ENCODE peak calls at places on chromosomes 13 and 19, in eight cellular contexts. D, L, P, Q, V, W, Y and M are unnamed samples. For H4K20me1, the result is how much of the 10 kb centered on the place peaks cover.

GRCh38 chr19:12983561-12984142 is 11.6 kb upstream of the NFIX start:
- DNase-seq in D (peak), L (peak), P (peak), Q (peak), V (peak), W (peak), Y (peak), M (peak)

GRCh38 chr13:37453246-37453645 is 145.3 kb downstream of the POSTN start:
- DNase-seq in D (no peak), L (no peak), P (no peak), Q (no peak), V (no peak), W (peak), Y (no peak), M (no peak)

GRCh38 chr13:49502954-49503353 is 7.2 kb downstream of the PHF11 start:
- DNase-seq in D (no peak), L (no peak), P (no peak), Q (no peak), V (no peak), W (peak), Y (no peak), M (no peak)

GRCh38 chr19:57816652-57817051 is 1.9 kb upstream of the ZNF552 start:
- DNase-seq in D (no peak), L (no peak), P (no peak), Q (no peak), V (peak), W (no peak), Y (no peak), M (no peak)

GRCh38 chr19:16559896-16560295 is 12.3 kb downstream of the SLC35E1 start:
- DNase-seq in D (no peak), L (no peak), P (no peak), Q (no peak), V (no peak), W (no peak), Y (no peak), M (no peak)

GRCh38 chr13:46575321-46575721 is 22.4 kb downstream of the LRCH1 start:
- DNase-seq in D (peak), L (no peak), P (no peak), Q (no peak), V (no peak), W (peak), Y (no peak), M (no peak)

GRCh38 chr13:71156550-71156949 is 710.5 kb downstream of the DACH1 start:
- DNase-seq in D (no peak), L (no peak), P (no peak), Q (no peak), V (no peak), W (no peak), Y (no peak), M (no peak)

GRCh38 chr19:48836089-48837017 is at the start of gene HSD17B14:
- DNase-seq in D (peak), L (peak), P (peak), Q (peak), V (peak), W (peak), Y (no peak), M (no peak)

GRCh38 chr13:61485128-61485765 is 69.6 kb upstream of the PCDH20 start:
- DNase-seq in D (no peak), L (no peak), P (no peak), Q (no peak), V (no peak), W (no peak), Y (no peak), M (no peak)

DNA sequence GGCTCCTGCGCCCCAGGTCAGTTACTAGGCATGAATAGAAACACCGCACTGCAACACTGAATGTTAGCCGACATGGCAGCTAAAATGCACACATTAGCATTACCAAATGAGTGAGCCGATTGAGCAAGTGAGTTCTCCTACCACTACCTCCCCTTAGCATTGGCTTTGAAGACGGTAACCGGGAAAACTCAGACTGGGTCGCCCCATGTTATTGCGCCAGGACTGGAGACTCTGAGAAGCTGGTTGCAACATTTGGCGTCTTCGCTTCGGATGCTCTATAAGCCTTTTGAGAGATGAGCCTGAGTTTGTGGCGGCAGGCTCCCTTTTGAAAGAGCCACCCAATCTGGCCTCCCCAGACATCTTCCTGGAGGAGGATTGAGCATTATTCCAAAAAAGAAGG is 68.5 kb upstream of the POMP start:
- DNase-seq in D (no peak), L (no peak), P (no peak), Q (no peak), V (no peak), W (no peak), Y (no peak), M (no peak)
- H4K20me1 ChIP-seq in D (under half), L (under half), P (under half), Q (under half), V (under half), W (under half), Y (under half), M (under half)

GRCh38 chr19:39126593-39127187 is 1.1 kb downstream of the PAK4 start:
- DNase-seq in D (peak), L (peak), P (peak), Q (no peak), V (no peak), W (peak), Y (no peak), M (no peak)
- TF ChIP-seq EZH2phosphoT487 in D (no peak), L (no peak), P (no peak), Q (no peak), V (no peak), W (no peak), Y (no peak), M (no peak)

DNA sequence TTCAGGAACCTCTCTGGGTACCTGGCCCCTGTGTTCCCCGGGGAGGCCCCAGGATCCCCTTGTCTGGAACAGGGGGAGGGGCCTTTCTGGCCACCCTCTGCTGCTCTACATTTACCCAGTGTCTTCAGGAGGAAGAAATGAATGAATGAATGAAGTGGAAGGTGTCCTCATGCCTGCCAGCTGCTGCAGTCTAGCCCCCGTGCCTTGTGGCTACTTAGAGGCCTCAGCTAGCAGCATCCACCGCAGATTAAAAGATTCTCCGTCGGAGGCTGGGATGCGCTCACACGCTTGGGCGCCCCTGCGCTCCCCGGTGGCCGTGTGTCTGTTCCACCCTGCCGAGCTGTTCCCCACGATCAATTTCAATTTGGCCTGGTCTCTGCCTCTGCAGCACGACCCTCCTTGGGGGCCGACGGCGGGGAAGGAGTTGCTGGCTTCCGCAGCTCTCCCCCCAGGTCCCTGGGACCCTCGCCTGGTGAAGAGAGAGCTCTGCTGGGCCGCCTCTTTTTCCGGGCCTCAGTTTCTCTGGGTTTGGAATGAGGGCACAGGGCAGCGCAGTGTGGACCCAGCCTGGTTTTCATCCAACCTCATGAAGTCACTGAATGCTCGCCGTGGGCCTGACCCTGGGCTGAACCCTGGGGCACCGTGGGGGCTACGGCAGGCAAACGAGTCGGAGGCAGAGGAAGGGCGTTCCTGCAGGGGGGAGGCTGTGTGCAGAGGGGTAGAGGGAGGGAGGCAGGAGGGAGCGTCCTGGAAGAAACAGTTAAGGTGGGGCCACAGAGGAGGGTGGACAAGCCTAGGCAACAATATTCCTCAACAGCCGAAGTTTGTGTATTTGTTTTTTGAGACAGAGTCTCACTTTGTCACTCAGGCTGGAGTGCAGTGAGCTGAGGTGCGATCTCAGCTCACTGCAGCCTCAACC is 28.3 kb downstream of the EFNA2 start:
- DNase-seq in D (no peak), L (no peak), P (no peak), Q (no peak), V (no peak), W (no peak), Y (no peak), M (no peak)
- H3K4me3 ChIP-seq in D (no peak), L (no peak), P (no peak), Q (no peak), V (no peak), W (no peak), Y (no peak), M (no peak)

DNA sequence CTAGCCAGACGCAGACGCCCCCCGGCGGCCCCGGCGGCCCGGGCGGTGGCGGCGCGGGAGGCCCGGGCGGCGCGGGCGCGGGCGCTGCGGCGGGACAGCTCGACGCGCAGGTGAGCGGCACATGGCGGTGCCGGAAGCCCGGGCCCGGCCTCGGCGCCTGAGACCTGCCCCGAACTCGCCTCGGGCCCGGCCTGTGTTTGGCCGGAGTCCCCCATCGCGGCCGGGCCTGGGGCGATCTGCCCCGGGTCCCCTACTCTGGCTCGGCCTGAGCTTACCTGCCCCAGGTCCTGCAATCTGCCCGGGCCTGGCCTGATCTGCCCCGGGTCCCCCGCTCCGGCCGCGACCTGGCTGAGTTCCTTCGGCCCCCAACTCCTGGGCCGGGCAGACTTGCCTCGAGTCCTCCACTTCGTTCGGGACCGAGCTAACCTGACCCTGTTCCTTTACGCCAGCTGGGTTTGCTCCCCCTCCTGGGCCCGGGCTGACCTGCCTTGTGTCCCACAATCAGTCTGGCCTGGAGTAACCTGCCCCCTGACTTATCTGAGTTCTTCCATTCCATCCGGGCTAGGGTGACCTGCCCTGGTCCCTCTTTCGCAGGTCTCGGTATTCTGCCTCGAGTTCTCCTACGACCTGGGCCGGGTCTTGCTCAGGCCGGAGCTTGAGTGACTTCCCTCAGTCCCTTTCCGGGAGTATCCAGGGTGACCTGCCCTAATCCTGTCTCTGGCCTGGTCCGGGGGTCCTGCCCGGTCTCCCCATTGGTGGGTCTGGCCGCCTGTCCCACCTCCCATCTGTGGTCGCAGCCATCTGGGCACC is 777 bp downstream of the UPF1 start:
- DNase-seq in D (peak), L (peak), P (peak), Q (peak), V (peak), W (peak), Y (no peak), M (peak)
- H4K20me1 ChIP-seq in D (half or more), L (half or more), P (half or more), Q (half or more), V (under half), W (under half), Y (under half), M (under half)